ENCODE peak calls at places on chromosomes 6 and 20, in nine cellular contexts. One of them, this sample, is unnamed.

GRCh38 chr6:20790032-20790791 is 256.0 kb downstream of the CDKAL1 start:
- DNase-seq in IMR-90: no peak
- DNase-seq in left ventricle myocardium inferior: no peak
- DNase-seq in ovary: no peak
- DNase-seq in WERI-Rb-1: no peak
- DNase-seq in small intestine: no peak
- DNase-seq in PC-3: no peak
- DNase-seq in CD4-positive, alpha-beta T cell: no peak
- DNase-seq in heart left ventricle: no peak
- DNase-seq in this sample: no peak

GRCh38 chr6:123534264-123534663 is 102.5 kb downstream of the TRDN start:
- DNase-seq in WERI-Rb-1: no peak
- DNase-seq in heart left ventricle: peak
- DNase-seq in ovary: no peak
- DNase-seq in CD4-positive, alpha-beta T cell: no peak
- DNase-seq in small intestine: no peak
- DNase-seq in left ventricle myocardium inferior: no peak
- DNase-seq in IMR-90: no peak
- DNase-seq in PC-3: no peak
- DNase-seq in this sample: no peak

GRCh38 chr6:71205336-71205956 is 83.2 kb upstream of the OGFRL1 start:
- DNase-seq in small intestine: no peak
- DNase-seq in left ventricle myocardium inferior: no peak
- DNase-seq in heart left ventricle: no peak
- DNase-seq in WERI-Rb-1: no peak
- DNase-seq in PC-3: no peak
- DNase-seq in CD4-positive, alpha-beta T cell: no peak
- DNase-seq in ovary: no peak
- DNase-seq in IMR-90: peak
- DNase-seq in this sample: no peak

GRCh38 chr6:52162940-52163908 is 23.0 kb upstream of the IL17A start:
- DNase-seq in ovary: no peak
- DNase-seq in WERI-Rb-1: no peak
- DNase-seq in left ventricle myocardium inferior: no peak
- DNase-seq in IMR-90: peak
- DNase-seq in PC-3: peak
- DNase-seq in CD4-positive, alpha-beta T cell: no peak
- DNase-seq in heart left ventricle: no peak
- DNase-seq in small intestine: peak
- DNase-seq in this sample: peak

GRCh38 chr6:15444081-15444731 is 198.3 kb downstream of the JARID2 start:
- DNase-seq in heart left ventricle: no peak
- DNase-seq in WERI-Rb-1: no peak
- DNase-seq in CD4-positive, alpha-beta T cell: no peak
- DNase-seq in left ventricle myocardium inferior: no peak
- DNase-seq in PC-3: no peak
- DNase-seq in ovary: peak
- DNase-seq in IMR-90: peak
- DNase-seq in small intestine: no peak
- DNase-seq in this sample: no peak

GRCh38 chr20:7355056-7355455 is 585.2 kb downstream of the HAO1 start:
- DNase-seq in ovary: no peak
- DNase-seq in IMR-90: no peak
- DNase-seq in small intestine: no peak
- DNase-seq in CD4-positive, alpha-beta T cell: no peak
- DNase-seq in left ventricle myocardium inferior: no peak
- DNase-seq in WERI-Rb-1: no peak
- DNase-seq in heart left ventricle: no peak
- DNase-seq in PC-3: peak
- DNase-seq in this sample: no peak

GRCh38 chr20:573414-574296 is 30.1 kb upstream of the CSNK2A1 start:
- DNase-seq in WERI-Rb-1: no peak
- DNase-seq in heart left ventricle: no peak
- DNase-seq in IMR-90: no peak
- DNase-seq in CD4-positive, alpha-beta T cell: no peak
- DNase-seq in ovary: no peak
- DNase-seq in small intestine: no peak
- DNase-seq in PC-3: no peak
- DNase-seq in left ventricle myocardium inferior: no peak
- DNase-seq in this sample: no peak

GRCh38 chr6:70112686-70113570 is 190.0 kb downstream of the COL9A1 start:
- DNase-seq in WERI-Rb-1: no peak
- DNase-seq in PC-3: no peak
- DNase-seq in small intestine: no peak
- DNase-seq in heart left ventricle: no peak
- DNase-seq in ovary: no peak
- DNase-seq in left ventricle myocardium inferior: no peak
- DNase-seq in IMR-90: no peak
- DNase-seq in CD4-positive, alpha-beta T cell: no peak
- DNase-seq in this sample: no peak

GRCh38 chr6:11645016-11645415 is 107.5 kb downstream of the TMEM170B start:
- DNase-seq in IMR-90: peak
- DNase-seq in heart left ventricle: no peak
- DNase-seq in small intestine: no peak
- DNase-seq in CD4-positive, alpha-beta T cell: no peak
- DNase-seq in ovary: no peak
- DNase-seq in left ventricle myocardium inferior: no peak
- DNase-seq in WERI-Rb-1: no peak
- DNase-seq in PC-3: no peak
- DNase-seq in this sample: peak

GRCh38 chr6:106155219-106155830 is 69.2 kb downstream of the PRDM1 start:
- DNase-seq in small intestine: no peak
- DNase-seq in PC-3: no peak
- DNase-seq in WERI-Rb-1: no peak
- DNase-seq in IMR-90: no peak
- DNase-seq in left ventricle myocardium inferior: no peak
- DNase-seq in CD4-positive, alpha-beta T cell: no peak
- DNase-seq in heart left ventricle: no peak
- DNase-seq in ovary: no peak
- DNase-seq in this sample: no peak

GRCh38 chr6:135909737-135910387 is 58.4 kb downstream of the PDE7B start:
- DNase-seq in small intestine: peak
- DNase-seq in PC-3: peak
- DNase-seq in WERI-Rb-1: peak
- DNase-seq in heart left ventricle: no peak
- DNase-seq in ovary: no peak
- DNase-seq in CD4-positive, alpha-beta T cell: peak
- DNase-seq in IMR-90: peak
- DNase-seq in left ventricle myocardium inferior: no peak
- DNase-seq in this sample: peak

GRCh38 chr6:163314791-163315404 is 99.6 kb upstream of the QKI start:
- DNase-seq in small intestine: no peak
- DNase-seq in ovary: no peak
- DNase-seq in IMR-90: no peak
- DNase-seq in CD4-positive, alpha-beta T cell: no peak
- DNase-seq in PC-3: no peak
- DNase-seq in left ventricle myocardium inferior: no peak
- DNase-seq in heart left ventricle: no peak
- DNase-seq in WERI-Rb-1: no peak
- DNase-seq in this sample: no peak

GRCh38 chr20:10705801-10706459 is 32.1 kb upstream of the JAG1 start:
- DNase-seq in WERI-Rb-1: no peak
- DNase-seq in IMR-90: no peak
- DNase-seq in heart left ventricle: no peak
- DNase-seq in ovary: no peak
- DNase-seq in small intestine: no peak
- DNase-seq in left ventricle myocardium inferior: no peak
- DNase-seq in CD4-positive, alpha-beta T cell: no peak
- DNase-seq in PC-3: peak
- DNase-seq in this sample: no peak

GRCh38 chr20:34581341-34582189 is 23.0 kb downstream of the MAP1LC3A start:
- DNase-seq in left ventricle myocardium inferior: peak
- DNase-seq in IMR-90: peak
- DNase-seq in small intestine: no peak
- DNase-seq in WERI-Rb-1: no peak
- DNase-seq in ovary: no peak
- DNase-seq in heart left ventricle: no peak
- DNase-seq in CD4-positive, alpha-beta T cell: no peak
- DNase-seq in PC-3: peak
- DNase-seq in this sample: peak

GRCh38 chr6:39213195-39213920 is 15.9 kb downstream of the KCNK5 start:
- DNase-seq in left ventricle myocardium inferior: no peak
- DNase-seq in ovary: no peak
- DNase-seq in heart left ventricle: no peak
- DNase-seq in small intestine: no peak
- DNase-seq in CD4-positive, alpha-beta T cell: no peak
- DNase-seq in WERI-Rb-1: no peak
- DNase-seq in PC-3: no peak
- DNase-seq in IMR-90: no peak
- DNase-seq in this sample: no peak

GRCh38 chr6:126927841-126928240 is 190.6 kb upstream of the RSPO3 start:
- DNase-seq in WERI-Rb-1: no peak
- DNase-seq in PC-3: no peak
- DNase-seq in small intestine: no peak
- DNase-seq in left ventricle myocardium inferior: no peak
- DNase-seq in heart left ventricle: no peak
- DNase-seq in ovary: no peak
- DNase-seq in IMR-90: no peak
- DNase-seq in CD4-positive, alpha-beta T cell: no peak
- DNase-seq in this sample: no peak

DNA sequence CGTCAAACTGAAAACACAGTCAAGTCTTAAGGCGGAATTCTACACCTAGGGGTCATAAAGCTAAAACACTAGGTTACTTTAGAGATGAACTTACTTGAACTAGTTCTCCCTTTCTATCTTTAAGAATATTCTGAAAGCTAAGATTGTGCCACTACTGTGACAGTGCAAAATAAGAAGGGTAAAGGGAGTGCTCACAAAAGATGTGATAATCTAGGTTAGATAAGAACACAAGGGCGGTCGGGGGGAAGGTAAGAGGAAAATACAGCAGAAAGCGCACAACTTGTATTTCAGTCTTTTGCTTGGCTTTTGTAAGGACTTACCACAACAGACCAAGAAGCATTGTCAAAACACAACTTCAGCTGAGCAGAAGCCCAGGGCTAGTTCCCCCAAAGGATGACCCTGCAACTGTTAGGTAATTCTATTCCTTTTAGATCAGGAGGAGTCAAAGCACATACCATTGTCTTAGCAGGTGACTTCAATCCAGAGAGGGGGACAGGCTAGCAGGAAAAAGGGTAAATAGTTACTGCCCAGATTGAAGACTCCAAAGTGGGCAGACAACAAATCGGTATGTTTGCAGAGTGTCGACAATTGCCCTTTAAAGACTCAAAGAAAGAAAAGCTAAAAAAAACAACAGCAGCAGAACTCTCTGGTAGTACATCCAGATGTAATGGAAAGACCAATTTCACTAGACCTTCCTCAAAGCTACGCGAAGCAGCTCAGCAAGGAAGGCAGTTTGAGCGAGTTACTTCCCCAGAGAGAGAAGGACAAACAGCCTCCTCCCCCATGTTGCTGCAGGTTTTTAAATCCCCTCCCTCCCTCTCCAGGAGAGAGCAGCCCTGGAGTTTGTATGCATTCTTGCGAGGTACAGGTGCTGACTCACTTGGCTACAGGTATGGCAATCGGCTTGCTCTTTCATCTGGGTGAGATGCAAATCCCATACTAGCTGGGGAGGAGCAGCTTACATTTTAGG is 59.0 kb downstream of the RIPOR2 start:
- DNase-seq in left ventricle myocardium inferior: no peak
- DNase-seq in ovary: no peak
- DNase-seq in CD4-positive, alpha-beta T cell: no peak
- DNase-seq in PC-3: no peak
- DNase-seq in small intestine: no peak
- DNase-seq in heart left ventricle: no peak
- DNase-seq in WERI-Rb-1: no peak
- DNase-seq in IMR-90: no peak
- DNase-seq in this sample: peak
- H3K27ac ChIP-seq in left ventricle myocardium inferior: no peak
- H3K27ac ChIP-seq in ovary: no peak
- H3K27ac ChIP-seq in CD4-positive, alpha-beta T cell: peak
- H3K27ac ChIP-seq in PC-3: no peak
- H3K27ac ChIP-seq in small intestine: no peak
- H3K27ac ChIP-seq in heart left ventricle: no peak
- H3K27ac ChIP-seq in WERI-Rb-1: no peak
- H3K27ac ChIP-seq in IMR-90: no peak
- H3K27ac ChIP-seq in this sample: peak

DNA sequence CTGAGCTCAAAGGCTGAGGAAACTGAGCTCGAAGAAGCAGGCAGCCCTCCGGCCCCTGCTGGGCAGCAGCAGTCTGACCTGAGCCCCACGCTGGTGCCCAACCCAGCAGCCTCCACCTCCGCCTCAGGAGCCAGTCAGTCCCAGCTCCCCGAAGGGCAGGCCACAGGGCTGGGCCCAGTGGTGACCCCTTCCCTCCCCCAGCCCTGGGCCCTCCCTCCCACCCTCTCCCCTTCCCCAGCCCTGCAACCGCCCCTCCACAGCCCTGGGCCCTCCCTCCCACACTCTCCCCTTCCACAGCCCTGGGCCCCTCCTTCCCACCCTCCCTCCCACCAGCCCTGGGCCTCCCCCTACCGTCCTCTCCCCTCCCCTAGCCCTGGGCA is 115.1 kb downstream of the TAF4 start:
- DNase-seq in CD4-positive, alpha-beta T cell: no peak
- DNase-seq in WERI-Rb-1: no peak
- DNase-seq in heart left ventricle: no peak
- DNase-seq in IMR-90: no peak
- DNase-seq in ovary: no peak
- DNase-seq in left ventricle myocardium inferior: no peak
- DNase-seq in PC-3: no peak
- DNase-seq in small intestine: no peak
- DNase-seq in this sample: no peak
- H3K27ac ChIP-seq in CD4-positive, alpha-beta T cell: no peak
- H3K27ac ChIP-seq in WERI-Rb-1: no peak
- H3K27ac ChIP-seq in heart left ventricle: no peak
- H3K27ac ChIP-seq in IMR-90: no peak
- H3K27ac ChIP-seq in ovary: no peak
- H3K27ac ChIP-seq in left ventricle myocardium inferior: no peak
- H3K27ac ChIP-seq in PC-3: no peak
- H3K27ac ChIP-seq in small intestine: no peak
- H3K27ac ChIP-seq in this sample: no peak

DNA sequence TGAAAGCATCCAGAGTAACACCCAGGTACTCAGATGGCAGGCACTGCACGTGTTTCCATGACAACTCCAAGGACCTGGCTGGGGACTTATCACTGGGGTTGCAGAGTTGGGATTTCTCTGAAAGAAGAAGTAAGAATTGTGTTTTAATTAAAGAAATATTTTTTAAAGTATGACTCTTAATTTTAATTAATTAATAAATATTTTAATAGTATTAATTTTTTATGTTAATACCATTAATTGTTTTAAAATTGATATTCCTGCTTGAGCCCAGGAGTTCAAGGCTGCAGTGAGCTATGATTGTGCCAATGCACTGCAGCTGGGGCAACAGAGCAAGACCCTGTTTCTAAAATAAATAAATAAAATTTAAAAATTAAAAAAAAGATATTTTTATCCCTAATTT is 42.3 kb upstream of the UST start:
- DNase-seq in small intestine: no peak
- DNase-seq in PC-3: no peak
- DNase-seq in IMR-90: no peak
- DNase-seq in CD4-positive, alpha-beta T cell: no peak
- DNase-seq in left ventricle myocardium inferior: no peak
- DNase-seq in heart left ventricle: no peak
- DNase-seq in ovary: no peak
- DNase-seq in WERI-Rb-1: no peak
- DNase-seq in this sample: no peak
- H3K27ac ChIP-seq in small intestine: no peak
- H3K27ac ChIP-seq in PC-3: no peak
- H3K27ac ChIP-seq in IMR-90: no peak
- H3K27ac ChIP-seq in CD4-positive, alpha-beta T cell: no peak
- H3K27ac ChIP-seq in left ventricle myocardium inferior: no peak
- H3K27ac ChIP-seq in heart left ventricle: no peak
- H3K27ac ChIP-seq in ovary: no peak
- H3K27ac ChIP-seq in WERI-Rb-1: no peak
- H3K27ac ChIP-seq in this sample: no peak

GRCh38 chr6:140879861-140880260 is 1252.9 kb upstream of the GJE1 start:
- DNase-seq in left ventricle myocardium inferior: no peak
- DNase-seq in heart left ventricle: no peak
- DNase-seq in ovary: no peak
- DNase-seq in PC-3: peak
- DNase-seq in WERI-Rb-1: no peak
- DNase-seq in IMR-90: peak
- DNase-seq in small intestine: no peak
- DNase-seq in CD4-positive, alpha-beta T cell: no peak
- DNase-seq in this sample: no peak
- H3K27ac ChIP-seq in left ventricle myocardium inferior: no peak
- H3K27ac ChIP-seq in heart left ventricle: no peak
- H3K27ac ChIP-seq in ovary: no peak
- H3K27ac ChIP-seq in PC-3: no peak
- H3K27ac ChIP-seq in WERI-Rb-1: no peak
- H3K27ac ChIP-seq in IMR-90: no peak
- H3K27ac ChIP-seq in small intestine: no peak
- H3K27ac ChIP-seq in CD4-positive, alpha-beta T cell: no peak
- H3K27ac ChIP-seq in this sample: no peak